ENCODE peak calls at places on chromosome 5, in five cellular contexts. I is psoas muscle, Z is lower lobe of right lung, X is HFF-Myc, E is A549. J is an unnamed sample.

GRCh38 chr5:72187388-72188070 is 80.3 kb downstream of the MAP1B start:
- DNase-seq in I (no peak), X (no peak), Z (no peak), E (no peak), J (no peak)

GRCh38 chr5:148469446-148470062 is 85.8 kb downstream of the FBXO38 start:
- DNase-seq in E (no peak), X (peak; percentile 21), I (no peak), Z (no peak), J (peak; percentile 91)

GRCh38 chr5:115920171-115920725 is 42.0 kb upstream of the LVRN start:
- DNase-seq in Z (no peak), I (no peak), E (no peak), X (no peak), J (peak; percentile 46)

GRCh38 chr5:158814521-158814920 is 285.2 kb downstream of the EBF1 start:
- DNase-seq in I (no peak), E (no peak), X (peak; percentile 33), Z (no peak), J (no peak)

GRCh38 chr5:95631265-95631957 is 11.5 kb downstream of the GPR150 start:
- DNase-seq in X (peak; percentile 44), E (no peak), I (no peak), Z (no peak), J (peak; percentile 86)

GRCh38 chr5:121027636-121028035 is 563.5 kb downstream of the PRR16 start:
- DNase-seq in Z (no peak), X (no peak), I (no peak), E (no peak), J (no peak)

GRCh38 chr5:72842816-72843215 is 26.4 kb downstream of the TNPO1 start:
- DNase-seq in Z (no peak), E (peak; percentile 56), X (no peak), I (no peak), J (no peak)

GRCh38 chr5:113520429-113520828 is 6.9 kb downstream of the YTHDC2 start:
- DNase-seq in X (no peak), E (no peak), I (no peak), Z (no peak), J (peak; percentile 28)

GRCh38 chr5:124639095-124639665 is 107.3 kb downstream of the ZNF608 start:
- DNase-seq in E (no peak), I (no peak), Z (no peak), X (no peak), J (no peak)

GRCh38 chr5:35430381-35431162 is 187.1 kb upstream of the SPEF2 start:
- DNase-seq in I (no peak), Z (no peak), E (no peak), X (no peak), J (no peak)

GRCh38 chr5:180283026-180283615 is 8.8 kb downstream of the MAPK9 start:
- DNase-seq in Z (no peak), X (no peak), E (no peak), I (no peak), J (peak; percentile 53)

GRCh38 chr5:36720688-36721087 is 114.3 kb downstream of the SLC1A3 start:
- DNase-seq in I (no peak), X (no peak), Z (no peak), E (no peak), J (no peak)

GRCh38 chr5:180786398-180787005 is 16.1 kb downstream of the MGAT1 start:
- DNase-seq in E (no peak), I (no peak), X (no peak), Z (no peak), J (no peak)

GRCh38 chr5:55850839-55851674 is at the start of gene IL31RA:
- DNase-seq in X (peak; percentile 59), E (peak; percentile 39), Z (no peak), I (no peak), J (peak; percentile 79)

GRCh38 chr5:39661026-39661779 is 236.4 kb upstream of the DAB2 start:
- DNase-seq in I (no peak), E (no peak), X (no peak), Z (no peak), J (peak; percentile 60)

GRCh38 chr5:137218471-137218870 is 280.7 kb downstream of the SPOCK1 start:
- DNase-seq in X (no peak), Z (no peak), E (peak; percentile 16), I (no peak), J (peak; percentile 51)

GRCh38 chr5:122313001-122313402 is 965 bp downstream of the SNCAIP start:
- DNase-seq in X (no peak), E (no peak), Z (no peak), I (peak; percentile 26), J (peak; percentile 56)

GRCh38 chr5:16617272-16617973 is 626 bp upstream of the RETREG1 start:
- DNase-seq in Z (no peak), E (no peak), X (no peak), I (no peak), J (no peak)

GRCh38 chr5:4027335-4027734 is 431.7 kb downstream of the IRX1 start:
- DNase-seq in E (no peak), I (no peak), X (no peak), Z (no peak), J (peak; percentile 22)

DNA sequence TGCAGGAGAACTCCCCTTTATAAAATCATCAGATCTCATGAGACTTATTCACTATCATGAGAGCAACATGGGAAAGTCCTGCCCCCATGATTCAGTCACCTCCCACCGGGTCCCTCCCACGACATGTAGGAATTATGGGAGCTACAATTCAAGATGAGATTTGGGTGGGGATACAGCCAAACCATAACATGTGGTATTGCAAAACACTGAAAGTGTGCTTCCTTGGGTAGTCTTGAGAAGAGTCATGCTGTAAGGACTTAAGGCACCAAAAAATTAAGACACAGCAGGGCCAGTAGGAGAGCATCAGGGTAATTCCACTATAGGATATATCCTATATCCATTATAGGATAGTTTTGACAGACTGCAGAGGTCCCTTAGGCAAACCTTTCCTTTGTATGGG is 29.4 kb upstream of the GDNF start:
- DNase-seq in Z (no peak), E (no peak), X (no peak), I (no peak), J (no peak)
- H3K4me3 ChIP-seq in Z (no peak overlapping the region), E (no peak overlapping the region), X (no peak overlapping the region), I (no peak overlapping the region), J (no peak overlapping the region)

GRCh38 chr5:9838906-9839305 is 208.8 kb upstream of the TAS2R1 start:
- DNase-seq in X (no peak), Z (no peak), I (no peak), E (no peak), J (no peak)
- H3K4me3 ChIP-seq in X (no peak overlapping the region), Z (no peak overlapping the region), I (no peak overlapping the region), E (no peak overlapping the region), J (no peak overlapping the region)

DNA sequence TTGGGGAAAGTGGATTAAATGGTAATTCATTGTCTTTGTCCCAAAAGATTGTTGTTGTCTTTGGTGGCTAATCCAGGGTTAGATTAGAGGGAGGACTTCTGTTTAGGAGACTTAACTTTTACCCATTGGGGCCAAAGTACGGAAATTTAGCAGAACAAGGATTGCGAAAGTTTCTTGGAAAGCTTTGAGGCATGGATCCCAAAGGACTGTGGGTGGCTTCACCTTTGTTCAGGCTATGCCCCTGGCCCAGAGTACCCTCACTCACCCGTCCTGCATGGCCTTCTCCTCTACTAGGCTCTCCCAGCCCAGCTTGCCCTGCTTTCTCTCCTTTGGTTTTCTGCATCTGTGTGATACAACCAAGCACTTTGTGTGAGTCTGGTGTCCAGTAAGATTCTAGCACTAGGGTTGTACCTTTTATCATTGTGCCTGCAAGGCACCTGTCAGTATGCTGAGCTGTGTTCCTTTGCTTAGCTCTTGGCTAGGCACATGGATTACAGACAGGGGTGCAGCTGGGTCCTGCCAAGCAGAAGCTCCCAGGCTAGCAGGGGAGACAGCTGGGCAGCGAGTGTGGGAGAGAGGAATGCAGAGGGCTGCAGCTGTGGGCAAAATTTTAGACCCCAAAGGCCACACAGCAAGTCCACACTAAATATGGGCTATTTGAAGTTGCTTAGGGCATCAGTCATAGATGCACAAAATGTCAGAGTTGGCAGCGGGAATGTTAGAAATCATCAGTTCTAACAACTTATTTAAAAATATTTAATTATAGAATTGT is 3.2 kb downstream of the PPARGC1B start:
- DNase-seq in E (no peak), I (no peak), Z (no peak), X (no peak), J (no peak)
- H3K4me3 ChIP-seq in E (no peak overlapping the region), I (peak overlapping the region; percentile 95), Z (peak overlapping the region; percentile 91), X (peak overlapping the region; percentile 86), J (peak overlapping the region; percentile 77)

GRCh38 chr5:6450235-6450860 is 1.7 kb downstream of the UBE2QL1 start:
- DNase-seq in X (no peak), I (no peak), Z (no peak), E (no peak), J (no peak)
- H3K4me3 ChIP-seq in X (no peak overlapping the region), I (peak overlapping the region; percentile 84), Z (no peak overlapping the region), E (no peak overlapping the region), J (no peak overlapping the region)

GRCh38 chr5:134638760-134639201 is 6.2 kb upstream of the SAR1B start:
- DNase-seq in E (no peak), Z (no peak), I (no peak), X (no peak), J (no peak)

GRCh38 chr5:134634227-134634626 is 1.6 kb upstream of the SAR1B start:
- DNase-seq in E (no peak), Z (no peak), I (no peak), X (no peak), J (no peak)

GRCh38 chr5:134642931-134643530 is 5.6 kb upstream of the SEC24A start:
- DNase-seq in Z (no peak), I (no peak), X (no peak), E (no peak), J (no peak)

GRCh38 chr5:134637106-134637721 is 4.6 kb upstream of the SAR1B start:
- DNase-seq in X (no peak), I (no peak), Z (no peak), E (no peak), J (no peak)
- H3K4me3 ChIP-seq in X (no peak overlapping the region), I (no peak overlapping the region), Z (no peak overlapping the region), E (no peak overlapping the region), J (no peak overlapping the region)

GRCh38 chr5:86971034-86971511 is 296.6 kb upstream of the RASA1 start:
- DNase-seq in I (no peak), E (no peak), Z (no peak), X (no peak), J (peak; percentile 42)

GRCh38 chr5:86977808-86978207 is 289.9 kb upstream of the RASA1 start:
- DNase-seq in I (no peak), X (no peak), Z (no peak), E (no peak), J (no peak)

GRCh38 chr5:86979801-86980510 is 287.7 kb upstream of the RASA1 start:
- DNase-seq in I (no peak), X (peak; percentile 74), E (no peak), Z (no peak), J (peak; percentile 91)

GRCh38 chr5:86977185-86977584 is 290.5 kb upstream of the RASA1 start:
- DNase-seq in X (no peak), Z (no peak), I (no peak), E (no peak), J (peak; percentile 56)

DNA sequence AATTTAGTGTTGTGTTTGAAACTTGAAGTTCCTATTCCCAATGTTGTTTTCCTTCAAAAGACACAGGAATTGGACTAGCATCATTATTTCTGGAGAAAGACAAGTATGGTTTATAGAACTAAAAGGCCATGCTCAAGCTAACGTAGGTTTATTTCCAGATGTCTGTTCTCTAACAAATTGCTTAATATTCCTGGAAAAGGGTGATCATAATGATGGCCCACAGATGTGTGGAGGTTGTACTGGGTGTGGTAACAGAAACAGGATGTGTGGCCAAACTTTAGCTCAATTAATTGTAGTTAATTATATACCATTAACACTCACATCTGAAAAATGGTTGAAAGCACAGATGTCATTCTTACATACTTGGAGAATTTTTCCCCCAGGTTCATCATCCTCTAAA is 292.8 kb upstream of the RASA1 start:
- DNase-seq in Z (no peak), E (no peak), I (no peak), X (peak; percentile 26), J (peak; percentile 18)
- H3K4me3 ChIP-seq in Z (no peak overlapping the region), E (no peak overlapping the region), I (no peak overlapping the region), X (no peak overlapping the region), J (no peak overlapping the region)